ENCODE peak calls at places on chromosomes 2 and 18, in six cellular contexts. One of them, this sample, is unnamed.
A peak's percentile ranks its signal among the peaks of the same experiment; 100 is the strongest.

GRCh38 chr18:6145645-6146308 is 250.5 kb upstream of the TMEM200C start:
- DNase-seq in hepatocyte: no peak
- DNase-seq in IMR-90: no peak
- DNase-seq in GM06990: no peak
- DNase-seq in choroid plexus epithelial cell: no peak
- DNase-seq in sigmoid colon: no peak
- DNase-seq in this sample: no peak

GRCh38 chr2:204971219-204971907 is 426.1 kb downstream of the PARD3B start:
- DNase-seq in hepatocyte: no peak
- DNase-seq in IMR-90: no peak
- DNase-seq in GM06990: no peak
- DNase-seq in choroid plexus epithelial cell: no peak
- DNase-seq in sigmoid colon: no peak
- DNase-seq in this sample: no peak

GRCh38 chr2:241844066-241844728 is 14.5 kb downstream of the PDCD1 start:
- DNase-seq in hepatocyte: peak; percentile 93
- DNase-seq in IMR-90: peak; percentile 22
- DNase-seq in GM06990: peak; percentile 88
- DNase-seq in choroid plexus epithelial cell: peak; percentile 33
- DNase-seq in sigmoid colon: peak; percentile 89
- DNase-seq in this sample: no peak

GRCh38 chr2:66490588-66491001 is 55.7 kb downstream of the MEIS1 start:
- DNase-seq in hepatocyte: no peak
- DNase-seq in IMR-90: peak; percentile 70
- DNase-seq in GM06990: no peak
- DNase-seq in choroid plexus epithelial cell: peak; percentile 29
- DNase-seq in sigmoid colon: no peak
- DNase-seq in this sample: no peak

GRCh38 chr2:176751828-176752227 is 460.8 kb upstream of the HNRNPA3 start:
- DNase-seq in hepatocyte: no peak
- DNase-seq in IMR-90: no peak
- DNase-seq in GM06990: no peak
- DNase-seq in choroid plexus epithelial cell: no peak
- DNase-seq in sigmoid colon: no peak
- DNase-seq in this sample: no peak

GRCh38 chr2:43482974-43483373 is 112.9 kb downstream of the THADA start:
- DNase-seq in hepatocyte: peak; percentile 10
- DNase-seq in IMR-90: peak; percentile 36
- DNase-seq in GM06990: peak; percentile 59
- DNase-seq in choroid plexus epithelial cell: peak; percentile 74
- DNase-seq in sigmoid colon: peak; percentile 78
- DNase-seq in this sample: peak; percentile 47

GRCh38 chr2:169452080-169452479 is 27.2 kb upstream of the BBS5 start:
- DNase-seq in hepatocyte: peak; percentile 44
- DNase-seq in IMR-90: peak; percentile 58
- DNase-seq in GM06990: no peak
- DNase-seq in choroid plexus epithelial cell: peak; percentile 75
- DNase-seq in sigmoid colon: no peak
- DNase-seq in this sample: peak; percentile 5

GRCh38 chr2:183149489-183149888 is 25.2 kb downstream of the NUP35 start:
- DNase-seq in hepatocyte: no peak
- DNase-seq in IMR-90: peak; percentile 77
- DNase-seq in GM06990: no peak
- DNase-seq in choroid plexus epithelial cell: peak; percentile 89
- DNase-seq in sigmoid colon: no peak
- DNase-seq in this sample: no peak

GRCh38 chr2:156215656-156216055 is 116.9 kb downstream of the NR4A2 start:
- DNase-seq in hepatocyte: no peak
- DNase-seq in IMR-90: no peak
- DNase-seq in GM06990: no peak
- DNase-seq in choroid plexus epithelial cell: no peak
- DNase-seq in sigmoid colon: no peak
- DNase-seq in this sample: no peak

GRCh38 chr2:197827618-197828017 is 23.2 kb downstream of the PLCL1 start:
- DNase-seq in hepatocyte: no peak
- DNase-seq in IMR-90: no peak
- DNase-seq in GM06990: no peak
- DNase-seq in choroid plexus epithelial cell: no peak
- DNase-seq in sigmoid colon: no peak
- DNase-seq in this sample: no peak

GRCh38 chr2:45468279-45468678 is 142.8 kb downstream of the SRBD1 start:
- DNase-seq in hepatocyte: no peak
- DNase-seq in IMR-90: no peak
- DNase-seq in GM06990: no peak
- DNase-seq in choroid plexus epithelial cell: no peak
- DNase-seq in sigmoid colon: no peak
- DNase-seq in this sample: no peak

GRCh38 chr2:154470386-154470785 is 228.1 kb upstream of the KCNJ3 start:
- DNase-seq in hepatocyte: no peak
- DNase-seq in IMR-90: no peak
- DNase-seq in GM06990: no peak
- DNase-seq in choroid plexus epithelial cell: no peak
- DNase-seq in sigmoid colon: no peak
- DNase-seq in this sample: no peak

GRCh38 chr18:27235218-27235870 is 50.2 kb upstream of the CHST9 start:
- DNase-seq in hepatocyte: no peak
- DNase-seq in IMR-90: no peak
- DNase-seq in GM06990: no peak
- DNase-seq in choroid plexus epithelial cell: no peak
- DNase-seq in sigmoid colon: no peak
- DNase-seq in this sample: no peak

GRCh38 chr2:182870227-182870626 is 3.8 kb upstream of the FRZB start:
- DNase-seq in hepatocyte: no peak
- DNase-seq in IMR-90: no peak
- DNase-seq in GM06990: no peak
- DNase-seq in choroid plexus epithelial cell: peak; percentile 33
- DNase-seq in sigmoid colon: no peak
- DNase-seq in this sample: no peak

GRCh38 chr2:128451636-128452411 is 133.2 kb upstream of the HS6ST1 start:
- DNase-seq in hepatocyte: no peak
- DNase-seq in IMR-90: no peak
- DNase-seq in GM06990: no peak
- DNase-seq in choroid plexus epithelial cell: no peak
- DNase-seq in sigmoid colon: peak; percentile 33
- DNase-seq in this sample: no peak

GRCh38 chr2:191218292-191218898 is 26.8 kb upstream of the MYO1B start:
- DNase-seq in hepatocyte: peak; percentile 78
- DNase-seq in IMR-90: peak; percentile 92
- DNase-seq in GM06990: no peak
- DNase-seq in choroid plexus epithelial cell: peak; percentile 91
- DNase-seq in sigmoid colon: no peak
- DNase-seq in this sample: no peak

GRCh38 chr2:46970334-46971288 is 55.0 kb upstream of the MCFD2 start:
- DNase-seq in hepatocyte: peak; percentile 64
- DNase-seq in IMR-90: peak; percentile 53
- DNase-seq in GM06990: no peak
- DNase-seq in choroid plexus epithelial cell: peak; percentile 61
- DNase-seq in sigmoid colon: peak; percentile 82
- DNase-seq in this sample: no peak

GRCh38 chr2:161134547-161135518 is 25.4 kb upstream of the TANK start:
- DNase-seq in hepatocyte: no peak
- DNase-seq in IMR-90: no peak
- DNase-seq in GM06990: no peak
- DNase-seq in choroid plexus epithelial cell: peak; percentile 26
- DNase-seq in sigmoid colon: no peak
- DNase-seq in this sample: no peak

GRCh38 chr18:78293940-78294401 is 685.6 kb upstream of the SALL3 start:
- DNase-seq in hepatocyte: no peak
- DNase-seq in IMR-90: no peak
- DNase-seq in GM06990: no peak
- DNase-seq in choroid plexus epithelial cell: no peak
- DNase-seq in sigmoid colon: no peak
- DNase-seq in this sample: no peak

GRCh38 chr2:45043171-45043570 is 33.9 kb upstream of the SIX2 start:
- DNase-seq in hepatocyte: peak; percentile 31
- DNase-seq in IMR-90: no peak
- DNase-seq in GM06990: no peak
- DNase-seq in choroid plexus epithelial cell: no peak
- DNase-seq in sigmoid colon: no peak
- DNase-seq in this sample: no peak

GRCh38 chr2:240622631-240623235 is 2.5 kb upstream of the GPR35 start:
- DNase-seq in hepatocyte: no peak
- DNase-seq in IMR-90: no peak
- DNase-seq in GM06990: no peak
- DNase-seq in choroid plexus epithelial cell: peak; percentile 63
- DNase-seq in sigmoid colon: peak; percentile 63
- DNase-seq in this sample: no peak

GRCh38 chr2:232239956-232240681 is 138.4 kb upstream of the ALPP start:
- DNase-seq in hepatocyte: no peak
- DNase-seq in IMR-90: peak; percentile 27
- DNase-seq in GM06990: no peak
- DNase-seq in choroid plexus epithelial cell: no peak
- DNase-seq in sigmoid colon: no peak
- DNase-seq in this sample: no peak

GRCh38 chr2:69226886-69227285 is 160.1 kb downstream of the GFPT1 start:
- DNase-seq in hepatocyte: no peak
- DNase-seq in IMR-90: no peak
- DNase-seq in GM06990: no peak
- DNase-seq in choroid plexus epithelial cell: no peak
- DNase-seq in sigmoid colon: no peak
- DNase-seq in this sample: no peak

DNA sequence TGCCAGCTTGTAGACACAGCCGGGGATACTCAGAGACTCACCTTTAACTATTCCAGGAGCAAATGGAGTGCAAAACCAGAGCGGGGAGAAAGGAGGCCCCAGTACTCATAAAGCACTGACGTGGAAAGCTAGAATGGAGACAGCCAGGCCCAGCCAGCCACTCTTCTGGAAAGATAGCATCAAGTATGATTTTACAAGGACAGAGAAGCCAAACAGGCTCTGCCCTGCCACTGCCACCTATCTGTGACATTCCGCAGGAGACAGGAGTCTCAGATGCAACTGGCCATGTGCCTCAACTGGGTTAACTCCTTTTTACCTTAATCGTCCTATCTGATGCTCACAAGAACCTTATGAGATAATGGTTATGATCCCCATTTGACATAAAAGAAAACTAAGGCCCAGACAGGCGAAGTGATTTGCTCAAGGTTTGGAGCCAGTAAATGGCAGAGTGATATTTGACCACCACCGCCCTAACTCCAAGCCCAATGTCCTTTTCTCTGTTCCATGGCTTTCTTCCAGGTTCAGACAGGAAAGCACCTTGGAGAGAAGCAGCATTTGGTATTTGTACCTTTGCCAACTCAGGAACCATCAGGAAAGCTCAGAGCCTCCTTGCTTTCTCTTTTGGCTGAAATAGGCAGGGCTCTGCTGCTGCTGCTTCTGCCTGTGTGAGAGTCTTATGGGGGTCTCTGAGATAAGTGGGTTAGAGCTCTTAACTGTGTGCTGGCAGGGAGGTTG is 15.6 kb downstream of the KIF3C start:
- DNase-seq in hepatocyte: no peak
- DNase-seq in IMR-90: no peak
- DNase-seq in GM06990: no peak
- DNase-seq in choroid plexus epithelial cell: peak; percentile 29
- DNase-seq in sigmoid colon: no peak
- DNase-seq in this sample: no peak
- TF ChIP-seq CTCF in hepatocyte: no peak
- TF ChIP-seq CTCF in IMR-90: no peak
- TF ChIP-seq CTCF in GM06990: no peak
- TF ChIP-seq CTCF in choroid plexus epithelial cell: no peak
- TF ChIP-seq CTCF in sigmoid colon: no peak
- TF ChIP-seq CTCF in this sample: no peak

DNA sequence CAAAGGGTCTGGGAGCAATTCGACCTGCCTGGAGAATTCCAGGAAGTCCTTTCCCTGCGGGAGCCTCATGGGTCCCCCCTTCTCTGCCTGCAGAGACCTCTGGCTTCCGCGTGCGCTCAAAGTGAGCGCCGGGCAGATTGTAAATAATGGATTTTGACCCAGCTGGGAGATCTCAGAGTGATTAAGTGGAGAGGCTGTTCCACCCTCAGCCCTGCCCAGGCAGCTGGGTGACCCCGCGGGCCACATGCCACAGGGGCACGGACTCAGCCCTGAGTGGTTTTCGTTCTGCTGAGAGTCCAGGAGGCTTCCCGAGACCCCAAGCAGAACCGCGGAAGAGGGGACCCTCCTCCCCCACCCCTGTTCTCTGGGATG is 1.2 kb downstream of the KCNG2 start:
- DNase-seq in hepatocyte: peak; percentile 34
- DNase-seq in IMR-90: no peak
- DNase-seq in GM06990: no peak
- DNase-seq in choroid plexus epithelial cell: no peak
- DNase-seq in sigmoid colon: no peak
- DNase-seq in this sample: no peak
- H3K4me3 ChIP-seq in hepatocyte: peak overlapping the region; percentile 39
- H3K4me3 ChIP-seq in IMR-90: peak overlapping the region; percentile 42
- H3K4me3 ChIP-seq in GM06990: no peak overlapping the region
- H3K4me3 ChIP-seq in choroid plexus epithelial cell: peak overlapping the region; percentile 63
- H3K4me3 ChIP-seq in sigmoid colon: no peak overlapping the region
- H3K4me3 ChIP-seq in this sample: no peak overlapping the region

GRCh38 chr18:57784816-57785144 is 18.3 kb downstream of the ATP8B1 start:
- DNase-seq in hepatocyte: no peak
- DNase-seq in IMR-90: no peak
- DNase-seq in GM06990: no peak
- DNase-seq in choroid plexus epithelial cell: no peak
- DNase-seq in sigmoid colon: no peak
- DNase-seq in this sample: no peak

GRCh38 chr18:57776767-57777166 is 26.3 kb downstream of the ATP8B1 start:
- DNase-seq in hepatocyte: no peak
- DNase-seq in IMR-90: no peak
- DNase-seq in GM06990: no peak
- DNase-seq in choroid plexus epithelial cell: peak; percentile 67
- DNase-seq in sigmoid colon: no peak
- DNase-seq in this sample: no peak

GRCh38 chr18:57784034-57784815 is 18.9 kb downstream of the ATP8B1 start:
- DNase-seq in hepatocyte: no peak
- DNase-seq in IMR-90: peak; percentile 87
- DNase-seq in GM06990: no peak
- DNase-seq in choroid plexus epithelial cell: peak; percentile 89
- DNase-seq in sigmoid colon: no peak
- DNase-seq in this sample: no peak

GRCh38 chr18:57780318-57781127 is 22.6 kb downstream of the ATP8B1 start:
- DNase-seq in hepatocyte: no peak
- DNase-seq in IMR-90: peak; percentile 94
- DNase-seq in GM06990: no peak
- DNase-seq in choroid plexus epithelial cell: peak; percentile 90
- DNase-seq in sigmoid colon: no peak
- DNase-seq in this sample: no peak

GRCh38 chr18:57781128-57781463 is 22.0 kb downstream of the ATP8B1 start:
- DNase-seq in hepatocyte: no peak
- DNase-seq in IMR-90: no peak
- DNase-seq in GM06990: no peak
- DNase-seq in choroid plexus epithelial cell: no peak
- DNase-seq in sigmoid colon: no peak
- DNase-seq in this sample: no peak
- TF ChIP-seq CTCF in hepatocyte: no peak
- TF ChIP-seq CTCF in IMR-90: no peak
- TF ChIP-seq CTCF in GM06990: no peak
- TF ChIP-seq CTCF in choroid plexus epithelial cell: no peak
- TF ChIP-seq CTCF in sigmoid colon: no peak
- TF ChIP-seq CTCF in this sample: no peak

DNA sequence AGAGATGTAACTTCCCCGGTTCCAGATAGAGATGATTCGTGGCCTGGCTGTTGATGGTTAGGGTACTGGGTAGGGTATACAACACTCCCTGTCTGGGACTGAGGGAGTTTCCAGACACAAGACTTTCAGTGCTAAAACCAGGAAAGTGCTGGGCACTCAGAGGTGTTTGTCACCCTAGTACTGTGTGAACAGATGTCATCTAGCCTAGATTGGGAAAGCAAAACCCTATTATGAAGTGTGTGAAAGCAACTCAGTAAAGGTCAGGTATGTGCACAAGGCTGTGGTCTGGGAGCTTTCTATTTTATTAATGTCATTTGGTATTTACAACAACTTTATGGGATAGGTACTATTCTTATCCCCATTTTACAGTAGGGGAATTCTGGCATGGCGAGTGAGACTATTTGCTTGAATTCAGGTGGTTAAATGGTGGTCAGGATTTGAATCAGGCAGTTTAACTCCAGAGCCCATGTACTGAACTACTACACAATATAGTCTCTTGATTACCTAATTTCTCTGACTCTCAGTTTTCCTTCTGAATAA is 2.6 kb downstream of the BZW1 start:
- DNase-seq in hepatocyte: no peak
- DNase-seq in IMR-90: no peak
- DNase-seq in GM06990: peak; percentile 27
- DNase-seq in choroid plexus epithelial cell: peak; percentile 39
- DNase-seq in sigmoid colon: no peak
- DNase-seq in this sample: peak; percentile 13
- H3K4me3 ChIP-seq in hepatocyte: no peak overlapping the region
- H3K4me3 ChIP-seq in IMR-90: no peak overlapping the region
- H3K4me3 ChIP-seq in GM06990: peak overlapping the region; percentile 95
- H3K4me3 ChIP-seq in choroid plexus epithelial cell: peak overlapping the region; percentile 26
- H3K4me3 ChIP-seq in sigmoid colon: no peak overlapping the region
- H3K4me3 ChIP-seq in this sample: no peak overlapping the region

This sample was measured in GM12864.